ENCODE peak calls at places on chromosomes 7 and 10, in seven cellular contexts. H, X, U, M, K, B and N are unnamed samples.

GRCh38 chr7:9201928-9202327 is 768.5 kb downstream of the NXPH1 start:
- DNase-seq in H (no peak), X (no peak), U (no peak), M (no peak), K (no peak), B (no peak), N (no peak)

GRCh38 chr7:30585675-30586074 is 9.0 kb upstream of the GARS1 start:
- DNase-seq in H (peak; percentile 8), X (no peak), U (peak; percentile 42), M (no peak), K (no peak), B (no peak), N (no peak)

GRCh38 chr7:75719626-75720025 is 19.1 kb downstream of the HIP1 start:
- DNase-seq in H (no peak), X (no peak), U (no peak), M (no peak), K (no peak), B (no peak), N (no peak)

GRCh38 chr10:3270597-3270996 is 98.0 kb upstream of the PITRM1 start:
- DNase-seq in H (no peak), X (no peak), U (no peak), M (no peak), K (no peak), B (no peak), N (no peak)

GRCh38 chr7:94431620-94432295 is 37.1 kb downstream of the COL1A2 start:
- DNase-seq in H (peak; percentile 86), X (no peak), U (peak; percentile 65), M (no peak), K (no peak), B (no peak), N (no peak)

GRCh38 chr7:34083440-34083839 is 178.1 kb downstream of the BMPER start:
- DNase-seq in H (peak; percentile 36), X (no peak), U (no peak), M (no peak), K (no peak), B (no peak), N (no peak)

GRCh38 chr10:33749042-33749441 is 414.6 kb upstream of the NRP1 start:
- DNase-seq in H (no peak), X (no peak), U (peak; percentile 60), M (no peak), K (no peak), B (peak; percentile 35), N (no peak)

GRCh38 chr10:79053481-79054202 is 15.1 kb upstream of the ZMIZ1 start:
- DNase-seq in H (no peak), X (no peak), U (no peak), M (no peak), K (no peak), B (no peak), N (no peak)

GRCh38 chr7:75611557-75612178 is 119.5 kb downstream of the SPDYE5 start:
- DNase-seq in H (no peak), X (no peak), U (no peak), M (no peak), K (no peak), B (no peak), N (no peak)

GRCh38 chr7:140539466-140539865 is 60.2 kb upstream of the MKRN1 start:
- DNase-seq in H (no peak), X (no peak), U (no peak), M (no peak), K (no peak), B (no peak), N (no peak)

GRCh38 chr7:123327661-123328060 is 127.9 kb upstream of the SLC13A1 start:
- DNase-seq in H (no peak), X (no peak), U (no peak), M (no peak), K (no peak), B (no peak), N (no peak)

GRCh38 chr10:86443936-86444335 is 77.3 kb upstream of the GRID1 start:
- DNase-seq in H (peak; percentile 52), X (no peak), U (peak; percentile 58), M (no peak), K (peak; percentile 70), B (no peak), N (no peak)

GRCh38 chr7:47510192-47510591 is 71.7 kb downstream of the TNS3 start:
- DNase-seq in H (no peak), X (no peak), U (no peak), M (no peak), K (no peak), B (no peak), N (no peak)

GRCh38 chr10:619710-620109 is 69.8 kb downstream of the DIP2C start:
- DNase-seq in H (no peak), X (no peak), U (no peak), M (no peak), K (no peak), B (no peak), N (no peak)

GRCh38 chr7:80498481-80499349 is 13.1 kb downstream of the GNAT3 start:
- DNase-seq in H (peak; percentile 71), X (no peak), U (peak; percentile 65), M (no peak), K (peak; percentile 65), B (no peak), N (no peak)

GRCh38 chr7:123208793-123209192 is 9.0 kb upstream of the SLC13A1 start:
- DNase-seq in H (no peak), X (no peak), U (peak; percentile 51), M (no peak), K (peak; percentile 11), B (peak; percentile 27), N (peak; percentile 17)

GRCh38 chr10:110403593-110403992 is 94.1 kb upstream of the DUSP5 start:
- DNase-seq in H (no peak), X (no peak), U (no peak), M (no peak), K (no peak), B (no peak), N (no peak)

GRCh38 chr10:104333037-104333727 is 5.1 kb downstream of the ITPRIP start:
- DNase-seq in H (no peak), X (no peak), U (peak; percentile 47), M (peak; percentile 80), K (no peak), B (no peak), N (no peak)

GRCh38 chr7:100166966-100167911 is 1.2 kb downstream of the GAL3ST4 start:
- DNase-seq in H (no peak), X (no peak), U (no peak), M (no peak), K (no peak), B (no peak), N (no peak)
- H3K4me3 ChIP-seq in H (peak overlapping the region; percentile 39), X (peak overlapping the region; percentile 41), U (peak overlapping the region; percentile 5), M (peak overlapping the region; percentile 74), K (no peak overlapping the region), B (no peak overlapping the region), N (peak overlapping the region; percentile 62)

GRCh38 chr7:29485376-29486190 is 78.1 kb upstream of the PRR15 start:
- DNase-seq in H (no peak), X (no peak), U (no peak), M (no peak), K (no peak), B (no peak), N (peak; percentile 44)
- H3K4me3 ChIP-seq in H (no peak overlapping the region), X (no peak overlapping the region), U (no peak overlapping the region), M (no peak overlapping the region), K (no peak overlapping the region), B (no peak overlapping the region), N (no peak overlapping the region)

DNA sequence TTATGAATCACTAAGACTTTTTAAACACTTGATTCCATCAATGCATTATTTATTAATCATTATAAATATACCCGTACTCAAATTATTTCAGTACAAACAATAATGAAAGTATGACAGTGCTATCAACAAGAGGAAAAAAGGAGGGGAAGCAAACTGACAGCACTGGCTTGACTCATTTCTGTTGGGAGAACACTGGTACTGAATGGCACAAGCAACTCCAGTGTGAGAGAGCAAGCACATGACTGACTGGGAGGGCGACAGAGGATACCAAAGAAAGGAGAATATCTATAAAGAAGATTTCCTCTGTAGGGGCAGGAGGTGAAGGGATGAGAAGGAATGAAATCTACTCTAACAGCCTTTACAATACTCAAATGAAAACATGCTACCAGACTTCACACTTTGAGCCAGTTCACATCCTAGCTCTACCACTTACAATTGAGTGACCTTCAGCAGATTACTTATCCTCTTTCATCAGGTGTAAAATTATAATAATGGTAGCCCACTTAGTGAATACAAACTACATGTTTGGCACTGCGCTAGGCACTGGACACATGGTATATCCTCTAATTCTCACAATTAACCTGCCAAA is 1.5 kb downstream of the USP54 start:
- DNase-seq in H (peak; percentile 32), X (no peak), U (peak; percentile 49), M (no peak), K (peak; percentile 81), B (peak; percentile 49), N (no peak)
- H3K4me3 ChIP-seq in H (no peak overlapping the region), X (no peak overlapping the region), U (no peak overlapping the region), M (no peak overlapping the region), K (no peak overlapping the region), B (peak overlapping the region; percentile 9), N (no peak overlapping the region)

DNA sequence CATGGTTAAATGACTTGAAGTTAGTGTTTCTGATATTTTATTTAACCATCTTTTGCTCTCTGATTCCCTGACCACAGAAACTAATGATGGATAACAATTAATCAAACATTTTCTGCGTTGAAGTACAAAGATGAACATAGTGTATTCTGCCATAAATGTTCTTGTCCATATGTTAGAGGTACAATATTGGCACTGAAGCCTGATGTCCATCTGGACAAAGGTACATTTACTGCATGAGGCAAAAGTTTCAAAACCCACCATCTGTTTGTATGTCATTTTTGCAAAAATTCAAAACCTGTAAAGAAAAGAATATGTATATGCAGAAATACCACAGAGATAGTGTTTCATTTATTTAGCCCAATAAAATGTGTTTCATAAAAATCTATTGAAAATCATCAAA is 861.5 kb downstream of the ANKRD7 start:
- DNase-seq in H (no peak), X (no peak), U (no peak), M (no peak), K (no peak), B (no peak), N (no peak)
- H3K4me3 ChIP-seq in H (no peak overlapping the region), X (no peak overlapping the region), U (no peak overlapping the region), M (no peak overlapping the region), K (no peak overlapping the region), B (no peak overlapping the region), N (no peak overlapping the region)